ENCODE peak calls at places on chromosomes 12 and 14, in ten cellular contexts. E, J, S, F, U, I, R, O, B and V are unnamed samples.

GRCh38 chr14:67821121-67821520 is 1.5 kb downstream of the RAD51B start:
- DNase-seq in E (no peak), F (no peak), I (no peak), O (no peak), B (no peak), R (no peak), U (no peak), S (no peak), J (no peak), V (no peak)

GRCh38 chr14:67738740-67739504 is 37.2 kb downstream of the RDH12 start:
- DNase-seq in B (no peak), R (peak), E (no peak), F (no peak), O (no peak), S (peak), J (peak), I (peak), U (no peak), V (no peak)

GRCh38 chr14:52011557-52011956 is 22.2 kb downstream of the RTRAF start:
- DNase-seq in J (no peak), R (no peak), O (no peak), I (no peak), U (no peak), S (no peak), E (no peak), F (no peak), B (no peak), V (no peak)

GRCh38 chr14:76490735-76491134 is 114.8 kb downstream of the ESRRB start:
- DNase-seq in J (no peak), I (no peak), S (no peak), O (no peak), B (no peak), E (no peak), F (no peak), U (no peak), R (no peak), V (no peak)

GRCh38 chr12:94571556-94571955 is 78.8 kb downstream of the TMCC3 start:
- DNase-seq in J (no peak), S (peak), I (peak), F (no peak), E (no peak), B (no peak), U (no peak), R (no peak), O (no peak), V (no peak)

GRCh38 chr14:37170237-37170636 is 2.2 kb downstream of the SLC25A21 start:
- DNase-seq in F (no peak), J (no peak), S (no peak), E (no peak), B (no peak), U (no peak), R (no peak), I (no peak), O (no peak), V (no peak)

GRCh38 chr12:15527201-15527782 is 205.0 kb downstream of the PTPRO start:
- DNase-seq in U (no peak), R (no peak), F (peak), E (no peak), O (peak), J (no peak), B (peak), S (peak), I (no peak), V (no peak)

GRCh38 chr12:94603434-94604068 is 46.8 kb downstream of the TMCC3 start:
- DNase-seq in B (no peak), F (no peak), R (peak), S (no peak), E (peak), J (no peak), U (peak), O (no peak), I (peak), V (peak)

GRCh38 chr14:104979758-104980591 is 1.8 kb upstream of the AHNAK2 start:
- DNase-seq in R (peak), O (peak), B (no peak), S (peak), U (peak), E (no peak), F (no peak), J (no peak), I (no peak), V (no peak)

GRCh38 chr12:89707992-89708792 is 446 bp downstream of the ATP2B1 start:
- DNase-seq in B (peak), J (no peak), S (peak), I (no peak), F (no peak), R (peak), O (no peak), E (peak), U (peak), V (peak)

GRCh38 chr12:98417303-98417702 is 98.1 kb upstream of the TMPO start:
- DNase-seq in F (no peak), J (no peak), S (no peak), B (no peak), I (no peak), U (no peak), R (no peak), E (no peak), O (no peak), V (no peak)

GRCh38 chr14:68876976-68877375 is 84.1 kb upstream of the ZFP36L1 start:
- DNase-seq in R (no peak), I (no peak), J (no peak), O (no peak), B (no peak), S (no peak), E (no peak), U (no peak), F (no peak), V (no peak)

GRCh38 chr14:73833530-73834257 is 17.9 kb upstream of the PTGR2 start:
- DNase-seq in F (no peak), E (no peak), O (peak), J (no peak), B (no peak), R (peak), U (no peak), S (no peak), I (peak), V (no peak)

GRCh38 chr12:54555670-54556257 is 6.4 kb downstream of the PDE1B start:
- DNase-seq in I (no peak), B (no peak), U (no peak), F (no peak), O (no peak), J (no peak), S (no peak), E (no peak), R (no peak), V (no peak)

GRCh38 chr14:103217538-103217937 is 94.3 kb downstream of the TNFAIP2 start:
- DNase-seq in R (no peak), B (no peak), O (no peak), U (no peak), S (no peak), I (no peak), E (no peak), J (no peak), F (no peak), V (no peak)

GRCh38 chr12:123532808-123533649 is 490 bp downstream of the RILPL1 start:
- DNase-seq in F (no peak), O (no peak), S (peak), I (peak), B (peak), U (no peak), J (no peak), R (peak), E (no peak), V (no peak)

GRCh38 chr14:53152909-53153701 is at the start of gene DDHD1:
- DNase-seq in I (peak), S (peak), O (peak), J (no peak), F (peak), R (peak), E (peak), U (peak), B (peak), V (peak)

GRCh38 chr14:104724981-104725771 is 1.1 kb downstream of the ADSS1 start:
- DNase-seq in R (no peak), O (no peak), I (no peak), E (no peak), J (no peak), F (no peak), B (no peak), S (peak), U (no peak), V (no peak)

GRCh38 chr12:103247531-103247930 is 248.2 kb downstream of the C12orf42 start:
- DNase-seq in F (no peak), R (no peak), E (no peak), B (no peak), U (no peak), S (no peak), O (no peak), J (no peak), I (no peak), V (no peak)

GRCh38 chr12:10361084-10361483 is 28.8 kb downstream of the KLRK1 start:
- DNase-seq in I (no peak), R (no peak), F (no peak), U (no peak), O (no peak), J (no peak), B (no peak), S (peak), E (no peak), V (no peak)

GRCh38 chr12:76546889-76547288 is 12.7 kb downstream of the OSBPL8 start:
- DNase-seq in O (no peak), B (no peak), F (no peak), E (no peak), S (no peak), J (no peak), U (no peak), R (no peak), I (no peak), V (no peak)

GRCh38 chr12:14993537-14994266 is 20.9 kb downstream of the PDE6H start:
- DNase-seq in R (no peak), U (no peak), I (peak), B (no peak), J (no peak), O (no peak), E (peak), F (no peak), S (no peak), V (no peak)